ENCODE peak calls at places on chromosomes 5 and 9, in eight cellular contexts. One of them, this sample, is unnamed.

GRCh38 chr5:45697211-45697610 is 1.0 kb upstream of the HCN1 start:
- DNase-seq in left lobe of liver: no peak
- DNase-seq in right cardiac atrium: no peak
- DNase-seq in GM20000: no peak
- DNase-seq in Kasumi-1: no peak
- DNase-seq in NCI-H526: no peak
- DNase-seq in RCC 7860: no peak
- DNase-seq in GM10248: no peak
- DNase-seq in this sample: no peak

GRCh38 chr5:123093279-123094226 is 4.5 kb downstream of the PRDM6 start:
- DNase-seq in left lobe of liver: no peak
- DNase-seq in GM20000: peak
- DNase-seq in Kasumi-1: no peak
- DNase-seq in GM10248: no peak
- DNase-seq in NCI-H526: peak
- DNase-seq in RCC 7860: no peak
- DNase-seq in right cardiac atrium: no peak
- DNase-seq in this sample: no peak

GRCh38 chr9:86521936-86522335 is 167.7 kb upstream of the TUT7 start:
- DNase-seq in right cardiac atrium: no peak
- DNase-seq in GM10248: no peak
- DNase-seq in GM20000: no peak
- DNase-seq in NCI-H526: no peak
- DNase-seq in RCC 7860: no peak
- DNase-seq in Kasumi-1: no peak
- DNase-seq in left lobe of liver: no peak
- DNase-seq in this sample: peak

GRCh38 chr9:31347082-31347617 is 1037.3 kb upstream of the ACO1 start:
- DNase-seq in GM20000: peak
- DNase-seq in left lobe of liver: no peak
- DNase-seq in RCC 7860: no peak
- DNase-seq in NCI-H526: no peak
- DNase-seq in GM10248: peak
- DNase-seq in right cardiac atrium: no peak
- DNase-seq in Kasumi-1: peak
- DNase-seq in this sample: peak

GRCh38 chr9:95031711-95032461 is 285.6 kb downstream of the FANCC start:
- DNase-seq in left lobe of liver: no peak
- DNase-seq in NCI-H526: peak
- DNase-seq in GM20000: no peak
- DNase-seq in right cardiac atrium: no peak
- DNase-seq in Kasumi-1: no peak
- DNase-seq in RCC 7860: no peak
- DNase-seq in GM10248: no peak
- DNase-seq in this sample: no peak

GRCh38 chr5:131109540-131110255 is 55.4 kb downstream of the HINT1 start:
- DNase-seq in RCC 7860: peak
- DNase-seq in left lobe of liver: no peak
- DNase-seq in NCI-H526: peak
- DNase-seq in Kasumi-1: peak
- DNase-seq in GM20000: peak
- DNase-seq in GM10248: peak
- DNase-seq in right cardiac atrium: no peak
- DNase-seq in this sample: peak

GRCh38 chr5:172881691-172882370 is 47.8 kb downstream of the ERGIC1 start:
- DNase-seq in GM10248: peak
- DNase-seq in right cardiac atrium: peak
- DNase-seq in left lobe of liver: no peak
- DNase-seq in RCC 7860: peak
- DNase-seq in NCI-H526: no peak
- DNase-seq in GM20000: peak
- DNase-seq in Kasumi-1: no peak
- DNase-seq in this sample: no peak

GRCh38 chr9:32378993-32379729 is 5.3 kb upstream of the ACO1 start:
- DNase-seq in GM20000: peak
- DNase-seq in left lobe of liver: no peak
- DNase-seq in NCI-H526: peak
- DNase-seq in right cardiac atrium: no peak
- DNase-seq in GM10248: peak
- DNase-seq in Kasumi-1: peak
- DNase-seq in RCC 7860: peak
- DNase-seq in this sample: peak

GRCh38 chr9:116096046-116096445 is 57.5 kb upstream of the PAPPA start:
- DNase-seq in right cardiac atrium: no peak
- DNase-seq in GM10248: no peak
- DNase-seq in NCI-H526: no peak
- DNase-seq in RCC 7860: peak
- DNase-seq in Kasumi-1: no peak
- DNase-seq in left lobe of liver: no peak
- DNase-seq in GM20000: no peak
- DNase-seq in this sample: no peak

GRCh38 chr9:128321879-128322341 is 337 bp downstream of the TRUB2 start:
- DNase-seq in GM10248: no peak
- DNase-seq in GM20000: no peak
- DNase-seq in right cardiac atrium: no peak
- DNase-seq in RCC 7860: no peak
- DNase-seq in left lobe of liver: no peak
- DNase-seq in Kasumi-1: no peak
- DNase-seq in NCI-H526: no peak
- DNase-seq in this sample: no peak

GRCh38 chr9:105413486-105414068 is 34.3 kb upstream of the FSD1L start:
- DNase-seq in left lobe of liver: no peak
- DNase-seq in Kasumi-1: peak
- DNase-seq in right cardiac atrium: no peak
- DNase-seq in GM20000: no peak
- DNase-seq in NCI-H526: peak
- DNase-seq in RCC 7860: peak
- DNase-seq in GM10248: no peak
- DNase-seq in this sample: no peak

GRCh38 chr9:21295992-21296391 is 9.1 kb downstream of the IFNA5 start:
- DNase-seq in Kasumi-1: no peak
- DNase-seq in GM10248: no peak
- DNase-seq in left lobe of liver: no peak
- DNase-seq in right cardiac atrium: no peak
- DNase-seq in RCC 7860: no peak
- DNase-seq in NCI-H526: no peak
- DNase-seq in GM20000: no peak
- DNase-seq in this sample: no peak

GRCh38 chr5:69492391-69493234 is at the start of gene OCLN:
- DNase-seq in Kasumi-1: no peak
- DNase-seq in GM10248: peak
- DNase-seq in RCC 7860: no peak
- DNase-seq in left lobe of liver: peak
- DNase-seq in right cardiac atrium: peak
- DNase-seq in GM20000: peak
- DNase-seq in NCI-H526: peak
- DNase-seq in this sample: no peak

This sample was measured in Karpas-422.